ENCODE peak calls at places on chromosomes 2 and 18, in seven cellular contexts. One of them, this sample, is unnamed.

GRCh38 chr2:180599804-180600203 is 380.6 kb upstream of the UBE2E3 start:
- DNase-seq in iris pigment epithelial cell: no peak
- DNase-seq in cardiac septum: no peak
- DNase-seq in activated T-cell treated with anti-CD3 and anti-CD28 coated beads for 4 hours: no peak
- DNase-seq in HEK293T: no peak
- DNase-seq in NCI-H1092 treated with DMSO at 0.1 percent for 48 hours: no peak
- DNase-seq in activated CD8-positive, alpha-beta memory T cell treated with anti-CD3 and anti-CD28 coated beads, Interleukin-2, amount 50 U/mL, for 48 hours: no peak
- DNase-seq in this sample: no peak

GRCh38 chr2:180983468-180984388 is 3.3 kb downstream of the UBE2E3 start:
- DNase-seq in activated T-cell treated with anti-CD3 and anti-CD28 coated beads for 4 hours: no peak
- DNase-seq in activated CD8-positive, alpha-beta memory T cell treated with anti-CD3 and anti-CD28 coated beads, Interleukin-2, amount 50 U/mL, for 48 hours: no peak
- DNase-seq in cardiac septum: no peak
- DNase-seq in NCI-H1092 treated with DMSO at 0.1 percent for 48 hours: peak
- DNase-seq in iris pigment epithelial cell: peak
- DNase-seq in HEK293T: peak
- DNase-seq in this sample: no peak

GRCh38 chr2:135674453-135674852 is 67.2 kb upstream of the UBXN4 start:
- DNase-seq in NCI-H1092 treated with DMSO at 0.1 percent for 48 hours: no peak
- DNase-seq in activated T-cell treated with anti-CD3 and anti-CD28 coated beads for 4 hours: no peak
- DNase-seq in HEK293T: no peak
- DNase-seq in cardiac septum: no peak
- DNase-seq in activated CD8-positive, alpha-beta memory T cell treated with anti-CD3 and anti-CD28 coated beads, Interleukin-2, amount 50 U/mL, for 48 hours: no peak
- DNase-seq in iris pigment epithelial cell: no peak
- DNase-seq in this sample: no peak

GRCh38 chr18:33676593-33676992 is 98.6 kb downstream of the ASXL3 start:
- DNase-seq in iris pigment epithelial cell: no peak
- DNase-seq in NCI-H1092 treated with DMSO at 0.1 percent for 48 hours: no peak
- DNase-seq in HEK293T: no peak
- DNase-seq in cardiac septum: no peak
- DNase-seq in activated CD8-positive, alpha-beta memory T cell treated with anti-CD3 and anti-CD28 coated beads, Interleukin-2, amount 50 U/mL, for 48 hours: no peak
- DNase-seq in activated T-cell treated with anti-CD3 and anti-CD28 coated beads for 4 hours: no peak
- DNase-seq in this sample: no peak

GRCh38 chr2:69911985-69912563 is 2.8 kb upstream of the MXD1 start:
- DNase-seq in activated CD8-positive, alpha-beta memory T cell treated with anti-CD3 and anti-CD28 coated beads, Interleukin-2, amount 50 U/mL, for 48 hours: no peak
- DNase-seq in HEK293T: peak
- DNase-seq in iris pigment epithelial cell: peak
- DNase-seq in cardiac septum: no peak
- DNase-seq in activated T-cell treated with anti-CD3 and anti-CD28 coated beads for 4 hours: no peak
- DNase-seq in NCI-H1092 treated with DMSO at 0.1 percent for 48 hours: peak
- DNase-seq in this sample: no peak

GRCh38 chr2:203453858-203454451 is 81.1 kb downstream of the RAPH1 start:
- DNase-seq in NCI-H1092 treated with DMSO at 0.1 percent for 48 hours: peak
- DNase-seq in activated CD8-positive, alpha-beta memory T cell treated with anti-CD3 and anti-CD28 coated beads, Interleukin-2, amount 50 U/mL, for 48 hours: no peak
- DNase-seq in iris pigment epithelial cell: peak
- DNase-seq in activated T-cell treated with anti-CD3 and anti-CD28 coated beads for 4 hours: no peak
- DNase-seq in HEK293T: peak
- DNase-seq in cardiac septum: no peak
- DNase-seq in this sample: peak

GRCh38 chr2:203583084-203583695 is 48.1 kb upstream of the RAPH1 start:
- DNase-seq in HEK293T: no peak
- DNase-seq in cardiac septum: no peak
- DNase-seq in activated T-cell treated with anti-CD3 and anti-CD28 coated beads for 4 hours: no peak
- DNase-seq in NCI-H1092 treated with DMSO at 0.1 percent for 48 hours: no peak
- DNase-seq in iris pigment epithelial cell: peak
- DNase-seq in activated CD8-positive, alpha-beta memory T cell treated with anti-CD3 and anti-CD28 coated beads, Interleukin-2, amount 50 U/mL, for 48 hours: no peak
- DNase-seq in this sample: no peak

GRCh38 chr18:60191926-60192325 is 180.6 kb downstream of the MC4R start:
- DNase-seq in cardiac septum: no peak
- DNase-seq in activated CD8-positive, alpha-beta memory T cell treated with anti-CD3 and anti-CD28 coated beads, Interleukin-2, amount 50 U/mL, for 48 hours: no peak
- DNase-seq in activated T-cell treated with anti-CD3 and anti-CD28 coated beads for 4 hours: no peak
- DNase-seq in iris pigment epithelial cell: no peak
- DNase-seq in NCI-H1092 treated with DMSO at 0.1 percent for 48 hours: no peak
- DNase-seq in HEK293T: no peak
- DNase-seq in this sample: no peak

GRCh38 chr2:164910091-164910899 is 45.0 kb downstream of the SLC38A11 start:
- DNase-seq in cardiac septum: no peak
- DNase-seq in NCI-H1092 treated with DMSO at 0.1 percent for 48 hours: peak
- DNase-seq in HEK293T: peak
- DNase-seq in iris pigment epithelial cell: peak
- DNase-seq in activated T-cell treated with anti-CD3 and anti-CD28 coated beads for 4 hours: no peak
- DNase-seq in activated CD8-positive, alpha-beta memory T cell treated with anti-CD3 and anti-CD28 coated beads, Interleukin-2, amount 50 U/mL, for 48 hours: no peak
- DNase-seq in this sample: no peak